ENCODE peak calls at places on chromosomes 13 and 19, in nine cellular contexts. One of them, this sample, is unnamed.

GRCh38 chr19:39166571-39167391 is 30.0 kb upstream of the NCCRP1 start:
- DNase-seq in caudate nucleus: no peak
- DNase-seq in Caco-2: peak; percentile 58
- DNase-seq in GDM1: no peak
- DNase-seq in NCI-H774: no peak
- DNase-seq in adrenal gland: peak; percentile 95
- DNase-seq in mesendoderm: no peak
- DNase-seq in WTC11: peak; percentile 31
- DNase-seq in AG04450: no peak
- DNase-seq in this sample: no peak

GRCh38 chr19:4278460-4278901 is 585 bp upstream of the SHD start:
- DNase-seq in AG04450: no peak
- DNase-seq in adrenal gland: no peak
- DNase-seq in WTC11: no peak
- DNase-seq in mesendoderm: peak; percentile 41
- DNase-seq in caudate nucleus: no peak
- DNase-seq in GDM1: no peak
- DNase-seq in NCI-H774: no peak
- DNase-seq in Caco-2: no peak
- DNase-seq in this sample: no peak

GRCh38 chr13:61927648-61928047 is 512.0 kb upstream of the PCDH20 start:
- DNase-seq in NCI-H774: no peak
- DNase-seq in WTC11: no peak
- DNase-seq in GDM1: no peak
- DNase-seq in caudate nucleus: no peak
- DNase-seq in adrenal gland: no peak
- DNase-seq in mesendoderm: no peak
- DNase-seq in AG04450: no peak
- DNase-seq in Caco-2: no peak
- DNase-seq in this sample: no peak

GRCh38 chr19:48487544-48487943 is 18.4 kb downstream of the CYTH2 start:
- DNase-seq in Caco-2: no peak
- DNase-seq in mesendoderm: no peak
- DNase-seq in WTC11: no peak
- DNase-seq in GDM1: no peak
- DNase-seq in AG04450: no peak
- DNase-seq in NCI-H774: no peak
- DNase-seq in caudate nucleus: no peak
- DNase-seq in adrenal gland: no peak
- DNase-seq in this sample: no peak

GRCh38 chr13:78054152-78054551 is 135.5 kb upstream of the EDNRB start:
- DNase-seq in AG04450: no peak
- DNase-seq in adrenal gland: no peak
- DNase-seq in mesendoderm: no peak
- DNase-seq in GDM1: no peak
- DNase-seq in WTC11: no peak
- DNase-seq in caudate nucleus: no peak
- DNase-seq in Caco-2: no peak
- DNase-seq in NCI-H774: no peak
- DNase-seq in this sample: no peak

GRCh38 chr19:33561261-33561660 is 39.7 kb upstream of the PEPD start:
- DNase-seq in mesendoderm: no peak
- DNase-seq in WTC11: no peak
- DNase-seq in GDM1: no peak
- DNase-seq in AG04450: no peak
- DNase-seq in adrenal gland: no peak
- DNase-seq in caudate nucleus: no peak
- DNase-seq in Caco-2: no peak
- DNase-seq in NCI-H774: no peak
- DNase-seq in this sample: no peak

GRCh38 chr13:113061796-113062425 is 43.7 kb upstream of the F7 start:
- DNase-seq in WTC11: no peak
- DNase-seq in adrenal gland: no peak
- DNase-seq in Caco-2: no peak
- DNase-seq in caudate nucleus: no peak
- DNase-seq in NCI-H774: no peak
- DNase-seq in AG04450: no peak
- DNase-seq in GDM1: no peak
- DNase-seq in mesendoderm: no peak
- DNase-seq in this sample: no peak

GRCh38 chr19:17860993-17861360 is 1.3 kb downstream of the RPL18A start:
- DNase-seq in WTC11: no peak
- DNase-seq in mesendoderm: no peak
- DNase-seq in NCI-H774: no peak
- DNase-seq in GDM1: no peak
- DNase-seq in caudate nucleus: no peak
- DNase-seq in adrenal gland: no peak
- DNase-seq in Caco-2: no peak
- DNase-seq in AG04450: no peak
- DNase-seq in this sample: no peak

GRCh38 chr13:35804901-35805300 is 326.3 kb downstream of the DCLK1 start:
- DNase-seq in mesendoderm: no peak
- DNase-seq in adrenal gland: no peak
- DNase-seq in Caco-2: no peak
- DNase-seq in NCI-H774: no peak
- DNase-seq in WTC11: no peak
- DNase-seq in AG04450: no peak
- DNase-seq in caudate nucleus: no peak
- DNase-seq in GDM1: no peak
- DNase-seq in this sample: no peak

GRCh38 chr13:91184244-91184926 is 163.1 kb upstream of the MIR17HG start:
- DNase-seq in Caco-2: no peak
- DNase-seq in NCI-H774: no peak
- DNase-seq in GDM1: no peak
- DNase-seq in mesendoderm: no peak
- DNase-seq in caudate nucleus: no peak
- DNase-seq in adrenal gland: no peak
- DNase-seq in WTC11: no peak
- DNase-seq in AG04450: no peak
- DNase-seq in this sample: no peak

GRCh38 chr19:30676990-30677679 is 305.0 kb downstream of the ZNF536 start:
- DNase-seq in GDM1: no peak
- DNase-seq in adrenal gland: no peak
- DNase-seq in Caco-2: peak; percentile 22
- DNase-seq in caudate nucleus: no peak
- DNase-seq in WTC11: no peak
- DNase-seq in NCI-H774: no peak
- DNase-seq in mesendoderm: no peak
- DNase-seq in AG04450: no peak
- DNase-seq in this sample: no peak

GRCh38 chr13:101398191-101398590 is 18.1 kb downstream of the NALCN start:
- DNase-seq in adrenal gland: no peak
- DNase-seq in GDM1: no peak
- DNase-seq in mesendoderm: no peak
- DNase-seq in NCI-H774: no peak
- DNase-seq in Caco-2: no peak
- DNase-seq in AG04450: peak; percentile 20
- DNase-seq in caudate nucleus: no peak
- DNase-seq in WTC11: no peak
- DNase-seq in this sample: peak; percentile 71

GRCh38 chr13:32391101-32391620 is 36.8 kb downstream of the N4BP2L1 start:
- DNase-seq in Caco-2: peak; percentile 51
- DNase-seq in caudate nucleus: no peak
- DNase-seq in NCI-H774: no peak
- DNase-seq in AG04450: no peak
- DNase-seq in adrenal gland: no peak
- DNase-seq in mesendoderm: peak; percentile 88
- DNase-seq in WTC11: peak; percentile 43
- DNase-seq in GDM1: no peak
- DNase-seq in this sample: peak; percentile 3

GRCh38 chr13:112733112-112733511 is 43.3 kb downstream of the ATP11A start:
- DNase-seq in mesendoderm: peak; percentile 49
- DNase-seq in AG04450: no peak
- DNase-seq in NCI-H774: peak; percentile 68
- DNase-seq in Caco-2: no peak
- DNase-seq in caudate nucleus: no peak
- DNase-seq in adrenal gland: no peak
- DNase-seq in GDM1: no peak
- DNase-seq in WTC11: peak; percentile 57
- DNase-seq in this sample: no peak

GRCh38 chr19:46369817-46370216 is 22.9 kb downstream of the PPP5C start:
- DNase-seq in AG04450: no peak
- DNase-seq in GDM1: no peak
- DNase-seq in NCI-H774: no peak
- DNase-seq in WTC11: no peak
- DNase-seq in adrenal gland: no peak
- DNase-seq in mesendoderm: no peak
- DNase-seq in Caco-2: peak; percentile 12
- DNase-seq in caudate nucleus: no peak
- DNase-seq in this sample: no peak

GRCh38 chr13:96821381-96821780 is 172.9 kb downstream of the OXGR1 start:
- DNase-seq in caudate nucleus: no peak
- DNase-seq in AG04450: no peak
- DNase-seq in Caco-2: no peak
- DNase-seq in NCI-H774: no peak
- DNase-seq in mesendoderm: no peak
- DNase-seq in WTC11: no peak
- DNase-seq in GDM1: no peak
- DNase-seq in adrenal gland: no peak
- DNase-seq in this sample: no peak

GRCh38 chr19:4077800-4078683 is 11.3 kb upstream of the ZBTB7A start:
- DNase-seq in caudate nucleus: no peak
- DNase-seq in NCI-H774: no peak
- DNase-seq in WTC11: peak; percentile 62
- DNase-seq in GDM1: peak; percentile 20
- DNase-seq in AG04450: no peak
- DNase-seq in adrenal gland: peak; percentile 74
- DNase-seq in mesendoderm: peak; percentile 39
- DNase-seq in Caco-2: no peak
- DNase-seq in this sample: no peak

GRCh38 chr13:97535619-97536018 is 101.7 kb downstream of the RAP2A start:
- DNase-seq in adrenal gland: no peak
- DNase-seq in mesendoderm: no peak
- DNase-seq in AG04450: no peak
- DNase-seq in caudate nucleus: no peak
- DNase-seq in GDM1: no peak
- DNase-seq in WTC11: no peak
- DNase-seq in Caco-2: no peak
- DNase-seq in NCI-H774: no peak
- DNase-seq in this sample: no peak

GRCh38 chr19:10141479-10141878 is 21.8 kb upstream of the EIF3G start:
- DNase-seq in caudate nucleus: no peak
- DNase-seq in GDM1: no peak
- DNase-seq in mesendoderm: no peak
- DNase-seq in NCI-H774: no peak
- DNase-seq in AG04450: no peak
- DNase-seq in adrenal gland: no peak
- DNase-seq in Caco-2: no peak
- DNase-seq in WTC11: no peak
- DNase-seq in this sample: no peak

GRCh38 chr19:3118232-3119070 is 17.4 kb upstream of the GNA15 start:
- DNase-seq in Caco-2: no peak
- DNase-seq in caudate nucleus: no peak
- DNase-seq in adrenal gland: no peak
- DNase-seq in GDM1: no peak
- DNase-seq in AG04450: no peak
- DNase-seq in WTC11: no peak
- DNase-seq in NCI-H774: no peak
- DNase-seq in mesendoderm: no peak
- DNase-seq in this sample: no peak

GRCh38 chr13:81326913-81327312 is 986.0 kb upstream of the SPRY2 start:
- DNase-seq in GDM1: no peak
- DNase-seq in caudate nucleus: no peak
- DNase-seq in AG04450: no peak
- DNase-seq in WTC11: no peak
- DNase-seq in NCI-H774: peak; percentile 51
- DNase-seq in adrenal gland: no peak
- DNase-seq in mesendoderm: no peak
- DNase-seq in Caco-2: no peak
- DNase-seq in this sample: no peak

GRCh38 chr19:51788936-51789795 is 5.8 kb upstream of the FPR3 start:
- DNase-seq in WTC11: no peak
- DNase-seq in NCI-H774: no peak
- DNase-seq in GDM1: no peak
- DNase-seq in mesendoderm: no peak
- DNase-seq in caudate nucleus: no peak
- DNase-seq in AG04450: no peak
- DNase-seq in Caco-2: no peak
- DNase-seq in adrenal gland: no peak
- DNase-seq in this sample: peak; percentile 38

GRCh38 chr13:84446972-84447700 is 564.9 kb upstream of the SLITRK1 start:
- DNase-seq in mesendoderm: peak; percentile 41
- DNase-seq in Caco-2: no peak
- DNase-seq in adrenal gland: no peak
- DNase-seq in AG04450: no peak
- DNase-seq in caudate nucleus: no peak
- DNase-seq in GDM1: no peak
- DNase-seq in WTC11: no peak
- DNase-seq in NCI-H774: no peak
- DNase-seq in this sample: peak; percentile 29

This sample was measured in HFFc6.